ENCODE peak calls at places on chromosomes 7 and 10, in four cellular contexts. Q, K, L and N are unnamed samples.

GRCh38 chr7:140035400-140036223 is 27.1 kb downstream of the PARP12 start:
- DNase-seq in L (no peak), Q (no peak), K (peak), N (no peak)

GRCh38 chr10:58414270-58415041 is 29.2 kb downstream of the TFAM start:
- DNase-seq in K (peak), L (no peak), Q (peak), N (no peak)

GRCh38 chr10:131620314-131620713 is 280.5 kb upstream of the PPP2R2D start:
- DNase-seq in L (no peak), K (no peak), Q (no peak), N (no peak)

GRCh38 chr7:20172736-20173334 is 44.3 kb downstream of the MACC1 start:
- DNase-seq in Q (no peak), L (peak), K (peak), N (peak)

GRCh38 chr7:20601121-20601520 is 14.3 kb upstream of the ABCB5 start:
- DNase-seq in L (no peak), Q (no peak), K (no peak), N (no peak)

GRCh38 chr10:98340946-98341345 is 73.0 kb upstream of the LOXL4 start:
- DNase-seq in K (no peak), Q (peak), L (no peak), N (no peak)

GRCh38 chr7:128164061-128164954 is 76.8 kb upstream of the LEP start:
- DNase-seq in Q (no peak), K (peak), L (no peak), N (no peak)

GRCh38 chr7:17646181-17646956 is 293.9 kb downstream of the SNX13 start:
- DNase-seq in K (peak), Q (no peak), L (no peak), N (no peak)

GRCh38 chr7:16528520-16528919 is 1.9 kb downstream of the LRRC72 start:
- DNase-seq in L (no peak), K (peak), Q (no peak), N (no peak)

GRCh38 chr10:67306588-67307205 is 380.9 kb downstream of the LRRTM3 start:
- DNase-seq in K (peak), Q (no peak), L (peak), N (no peak)

GRCh38 chr10:78865931-78866717 is 202.6 kb upstream of the ZMIZ1 start:
- DNase-seq in K (no peak), Q (no peak), L (no peak), N (no peak)

GRCh38 chr10:30553625-30554442 is 75.7 kb downstream of the LYZL2 start:
- DNase-seq in K (no peak), L (peak), Q (peak), N (no peak)